ENCODE peak calls at places on chromosomes 5 and 9, in seven cellular contexts. V, B, H, N, Y, Z and E are unnamed samples.
A peak's percentile ranks its signal among the peaks of the same experiment; 100 is the strongest.

GRCh38 chr9:4674783-4675182 is 4.6 kb upstream of the CDC37L1 start:
- DNase-seq in B (peak; percentile 71), H (no peak), Z (no peak), V (peak; percentile 74), N (peak; percentile 49), Y (no peak), E (no peak)

GRCh38 chr5:108529381-108529780 is 147.5 kb upstream of the FBXL17 start:
- DNase-seq in B (peak; percentile 58), H (no peak), N (no peak), Y (no peak), Z (no peak), V (no peak), E (no peak)

GRCh38 chr9:109894921-109895758 is 115.1 kb downstream of the PALM2AKAP2 start:
- DNase-seq in N (no peak), Z (no peak), H (no peak), Y (no peak), V (peak; percentile 4), B (peak; percentile 12), E (no peak)

GRCh38 chr9:85040141-85040540 is 370.6 kb downstream of the NTRK2 start:
- DNase-seq in Z (no peak), H (no peak), V (no peak), N (no peak), Y (no peak), B (no peak), E (no peak)

GRCh38 chr9:33480976-33481375 is 7.3 kb upstream of the NOL6 start:
- DNase-seq in B (no peak), H (no peak), V (no peak), N (no peak), Z (no peak), Y (no peak), E (peak; percentile 18)

GRCh38 chr9:134174526-134175290 is 10.3 kb upstream of the RNU6ATAC start:
- DNase-seq in Z (no peak), Y (peak; percentile 52), N (no peak), H (no peak), V (no peak), B (no peak), E (peak; percentile 69)

GRCh38 chr9:7067169-7067568 is 309.4 kb downstream of the KDM4C start:
- DNase-seq in Y (no peak), H (no peak), V (no peak), B (no peak), Z (no peak), N (no peak), E (no peak)

GRCh38 chr5:78003442-78003841 is 227.3 kb upstream of the TBCA start:
- DNase-seq in Y (no peak), Z (no peak), B (no peak), N (no peak), V (no peak), H (no peak), E (no peak)

GRCh38 chr5:153960269-153961215 is 78.2 kb downstream of the FAM114A2 start:
- DNase-seq in B (no peak), H (no peak), Z (no peak), Y (no peak), V (no peak), N (no peak), E (no peak)

GRCh38 chr9:91426123-91426745 is 2.6 kb upstream of the NFIL3 start:
- DNase-seq in V (no peak), N (peak; percentile 69), H (no peak), Y (no peak), Z (no peak), B (peak; percentile 62), E (no peak)

GRCh38 chr5:17359451-17359965 is 138.5 kb upstream of the TAF11L2 start:
- DNase-seq in H (no peak), V (no peak), Z (peak; percentile 17), Y (no peak), B (no peak), N (no peak), E (no peak)

GRCh38 chr5:55360190-55360589 is 52.4 kb downstream of the MTREX start:
- DNase-seq in B (peak; percentile 7), Z (no peak), Y (no peak), N (peak; percentile 4), H (no peak), V (no peak), E (no peak)

GRCh38 chr5:88544616-88545150 is 276.0 kb upstream of the TMEM161B start:
- DNase-seq in N (no peak), Y (no peak), Z (no peak), V (no peak), H (no peak), B (no peak), E (no peak)

GRCh38 chr5:88544131-88544530 is 275.5 kb upstream of the TMEM161B start:
- DNase-seq in H (no peak), N (no peak), B (no peak), Z (no peak), V (no peak), Y (no peak), E (no peak)

GRCh38 chr5:88536146-88536545 is 267.5 kb upstream of the TMEM161B start:
- DNase-seq in B (peak; percentile 66), N (no peak), Y (no peak), V (no peak), H (no peak), Z (no peak), E (no peak)

GRCh38 chr5:88542786-88543185 is 274.1 kb upstream of the TMEM161B start:
- DNase-seq in B (no peak), N (no peak), Z (no peak), H (no peak), Y (no peak), V (no peak), E (no peak)

GRCh38 chr5:88539642-88540476 is 271.2 kb upstream of the TMEM161B start:
- DNase-seq in V (no peak), Y (no peak), B (no peak), Z (no peak), H (no peak), N (no peak), E (no peak)
- H3K4me1 ChIP-seq in V (no peaks in the 10 kb centered on the region), Y (no peaks in the 10 kb centered on the region), B (peaks cover 9% of the 10 kb centered on the region), Z (no peaks in the 10 kb centered on the region), H (no peaks in the 10 kb centered on the region), N (no peaks in the 10 kb centered on the region), E (no peaks in the 10 kb centered on the region)

GRCh38 chr9:120698766-120699165 is 15.5 kb downstream of the MEGF9 start:
- DNase-seq in Z (no peak), N (no peak), H (no peak), B (no peak), Y (no peak), V (no peak), E (no peak)

GRCh38 chr9:120705174-120705573 is 9.1 kb downstream of the MEGF9 start:
- DNase-seq in Z (no peak), B (no peak), Y (no peak), N (no peak), H (no peak), V (no peak), E (no peak)

GRCh38 chr9:120697448-120697847 is 16.8 kb downstream of the MEGF9 start:
- DNase-seq in Y (no peak), N (no peak), B (no peak), H (no peak), V (no peak), Z (no peak), E (no peak)

GRCh38 chr9:120701248-120701647 is 13.0 kb downstream of the MEGF9 start:
- DNase-seq in H (no peak), N (no peak), Z (no peak), Y (no peak), V (no peak), B (no peak), E (no peak)

GRCh38 chr9:120702075-120702474 is 12.2 kb downstream of the MEGF9 start:
- DNase-seq in B (peak; percentile 76), N (peak; percentile 39), V (no peak), H (no peak), Z (no peak), Y (no peak), E (no peak)
- H3K4me1 ChIP-seq in B (peaks cover 26% of the 10 kb centered on the region), N (peaks cover 94% of the 10 kb centered on the region), V (peaks cover 2% of the 10 kb centered on the region), H (no peaks in the 10 kb centered on the region), Z (peaks cover 8% of the 10 kb centered on the region), Y (peaks cover 14% of the 10 kb centered on the region), E (no peaks in the 10 kb centered on the region)

GRCh38 chr9:136089697-136090045 is 5.4 kb downstream of the NACC2 start:
- DNase-seq in B (peak; percentile 35), Z (no peak), V (no peak), N (no peak), Y (no peak), H (no peak), E (no peak)
- H3K4me1 ChIP-seq in B (peaks cover 9% of the 10 kb centered on the region), Z (peaks cover 8% of the 10 kb centered on the region), V (peaks cover 17% of the 10 kb centered on the region), N (peaks cover 48% of the 10 kb centered on the region), Y (peaks cover 41% of the 10 kb centered on the region), H (no peaks in the 10 kb centered on the region), E (peaks cover 41% of the 10 kb centered on the region)

DNA sequence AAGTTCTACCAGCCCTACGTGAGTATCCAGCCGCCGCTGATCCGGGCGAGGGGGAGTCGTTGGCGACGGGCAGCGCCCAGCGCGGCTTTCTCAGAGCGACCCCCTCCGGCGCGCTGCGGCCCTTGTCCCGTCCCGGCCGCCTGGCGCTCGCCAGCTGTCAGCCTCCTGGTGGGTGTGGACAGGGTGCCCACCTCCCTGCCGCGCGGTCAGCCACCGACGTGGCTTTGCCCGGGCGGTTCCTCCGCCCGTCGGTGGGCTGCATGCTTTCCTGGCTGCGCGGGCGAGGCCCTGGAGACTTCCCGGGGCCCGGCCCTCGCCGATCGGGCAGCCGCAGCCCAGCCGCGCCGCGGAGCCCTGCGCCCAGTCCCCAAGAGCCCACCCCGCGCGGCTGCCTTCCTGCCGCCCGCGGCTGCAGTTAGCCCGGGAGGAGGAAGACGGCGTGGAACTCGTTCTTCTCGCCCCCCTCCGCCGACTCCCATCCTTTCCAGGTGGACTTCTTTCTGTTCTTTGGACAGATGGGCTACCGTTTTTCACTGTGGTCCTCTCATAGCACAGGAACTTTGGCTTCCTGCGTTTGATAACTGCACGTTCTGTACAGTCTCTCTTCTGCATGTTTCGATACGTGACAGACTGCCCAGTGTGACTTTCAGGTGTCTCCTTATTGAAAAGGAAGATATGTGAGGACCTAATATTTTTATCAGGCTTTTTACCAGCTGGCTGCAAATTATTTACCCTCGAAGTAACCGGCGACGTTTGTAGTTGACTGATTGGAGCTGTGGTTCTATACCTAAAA is 550 bp downstream of the AP3S1 start:
- DNase-seq in Z (peak; percentile 37), N (peak; percentile 79), V (no peak), B (peak; percentile 54), Y (no peak), H (no peak), E (peak; percentile 93)
- H3K4me1 ChIP-seq in Z (peaks cover 26% of the 10 kb centered on the region), N (peaks cover 36% of the 10 kb centered on the region), V (peaks cover 17% of the 10 kb centered on the region), B (peaks cover 26% of the 10 kb centered on the region), Y (peaks cover 12% of the 10 kb centered on the region), H (peaks cover 27% of the 10 kb centered on the region), E (peaks cover 15% of the 10 kb centered on the region)

GRCh38 chr9:93058357-93059096 is at the start of gene SUSD3:
- DNase-seq in H (peak; percentile 71), N (peak; percentile 24), Z (peak; percentile 56), B (peak; percentile 73), V (peak; percentile 47), Y (peak; percentile 90), E (peak; percentile 95)
- H3K4me1 ChIP-seq in H (peaks cover 44% of the 10 kb centered on the region), N (peaks cover 18% of the 10 kb centered on the region), Z (no peaks in the 10 kb centered on the region), B (peaks cover 27% of the 10 kb centered on the region), V (peaks cover 11% of the 10 kb centered on the region), Y (peaks cover 32% of the 10 kb centered on the region), E (peaks cover 16% of the 10 kb centered on the region)

GRCh38 chr9:38396371-38396671 is 3.8 kb downstream of the ALDH1B1 start:
- DNase-seq in Y (no peak), N (no peak), V (no peak), B (no peak), H (no peak), Z (no peak), E (no peak)
- H3K4me1 ChIP-seq in Y (peaks cover 18% of the 10 kb centered on the region), N (peaks cover 14% of the 10 kb centered on the region), V (peaks cover 8% of the 10 kb centered on the region), B (no peaks in the 10 kb centered on the region), H (no peaks in the 10 kb centered on the region), Z (peaks cover 4% of the 10 kb centered on the region), E (peaks cover 16% of the 10 kb centered on the region)